ENCODE peak calls at places on chromosomes 16 and 17, in five cellular contexts. C is WERI-Rb-1, O is HCT116, E is AG10803, N is cardiac fibroblast. Z is an unnamed sample.

GRCh38 chr16:11045441-11045840 is 101.1 kb downstream of the CLEC16A start:
- DNase-seq in C (no peak), N (no peak), E (no peak), O (no peak), Z (no peak)

GRCh38 chr16:49779979-49780378 is 75.9 kb downstream of the ZNF423 start:
- DNase-seq in O (no peak), C (no peak), E (no peak), N (no peak), Z (no peak)

GRCh38 chr17:80395402-80396151 is 19.4 kb upstream of the ENDOV start:
- DNase-seq in O (no peak), N (no peak), E (no peak), C (no peak), Z (no peak)

GRCh38 chr17:82601447-82602000 is 46.7 kb downstream of the WDR45B start:
- DNase-seq in C (no peak), N (no peak), O (no peak), E (no peak), Z (no peak)

GRCh38 chr17:76527430-76528111 is 9.9 kb downstream of the CYGB start:
- DNase-seq in C (no peak), E (peak), N (peak), O (no peak), Z (no peak)

GRCh38 chr17:22411185-22411784 is 719.0 kb downstream of the KCNJ18 start:
- DNase-seq in E (no peak), N (no peak), O (no peak), C (no peak), Z (no peak)

GRCh38 chr16:27313422-27314160 is at the start of gene IL4R:
- DNase-seq in N (peak), E (peak), O (peak), C (peak), Z (peak)

GRCh38 chr16:619476-620100 is 11.2 kb upstream of the WFIKKN1 start:
- DNase-seq in E (no peak), O (no peak), N (no peak), C (no peak), Z (no peak)

GRCh38 chr17:41967141-41967920 is 736 bp downstream of the CNP start:
- DNase-seq in E (no peak), N (peak), C (peak), O (peak), Z (no peak)

GRCh38 chr17:9842057-9842758 is 16.5 kb downstream of the GLP2R start:
- DNase-seq in N (peak), E (peak), C (no peak), O (no peak), Z (peak)

GRCh38 chr17:35555695-35556094 is 4.9 kb downstream of the SLFN14 start:
- DNase-seq in N (peak), O (no peak), E (no peak), C (no peak), Z (no peak)

GRCh38 chr16:84507011-84507982 is 2.8 kb upstream of the MEAK7 start:
- DNase-seq in E (peak), C (no peak), N (no peak), O (no peak), Z (no peak)

GRCh38 chr17:75822119-75822799 is 21.9 kb downstream of the UNC13D start:
- DNase-seq in N (no peak), C (peak), O (no peak), E (no peak), Z (no peak)

GRCh38 chr16:27691717-27692116 is 141.8 kb downstream of the KATNIP start:
- DNase-seq in E (no peak), C (no peak), N (no peak), O (no peak), Z (peak)

GRCh38 chr17:72297326-72298115 is 176.7 kb downstream of the SOX9 start:
- DNase-seq in O (peak), N (peak), C (no peak), E (peak), Z (peak)

GRCh38 chr16:68640972-68641371 is 4.1 kb upstream of the CDH3 start:
- DNase-seq in C (no peak), O (no peak), N (no peak), E (peak), Z (peak)

GRCh38 chr17:30550512-30551273 is 73.5 kb downstream of the GOSR1 start:
- DNase-seq in C (no peak), E (peak), N (peak), O (peak), Z (no peak)

GRCh38 chr17:31789707-31790505 is 69.1 kb downstream of the COPRS start:
- DNase-seq in N (no peak), O (no peak), C (no peak), E (no peak), Z (no peak)

GRCh38 chr17:79812969-79813825 is 16.3 kb upstream of the CBX8 start:
- DNase-seq in E (no peak), N (no peak), O (no peak), C (no peak), Z (peak)

GRCh38 chr17:59668816-59669215 is 38.4 kb downstream of the PTRH2 start:
- DNase-seq in N (peak), O (peak), C (no peak), E (peak), Z (peak)

GRCh38 chr17:73820686-73821448 is 176.6 kb upstream of the SDK2 start:
- DNase-seq in O (no peak), N (peak), C (peak), E (peak), Z (peak)

GRCh38 chr16:8926827-8927226 is 36.9 kb downstream of the USP7 start:
- DNase-seq in E (no peak), N (no peak), O (no peak), C (no peak), Z (no peak)

GRCh38 chr16:200388-200787 is 20.1 kb downstream of the HBQ1 start:
- DNase-seq in C (no peak), E (peak), O (no peak), N (peak), Z (peak)

GRCh38 chr17:21249911-21250703 is 3.1 kb downstream of the NATD1 start:
- DNase-seq in O (no peak), C (no peak), E (peak), N (no peak), Z (peak)

GRCh38 chr17:58666858-58667267 is 25.0 kb downstream of the TEX14 start:
- DNase-seq in C (no peak), O (peak), E (peak), N (peak), Z (peak)

GRCh38 chr17:17780941-17781590 is 55.7 kb downstream of the SREBF1 start:
- DNase-seq in C (peak), E (no peak), O (no peak), N (peak), Z (no peak)

GRCh38 chr17:51703364-51704341 is 443.3 kb downstream of the UTP18 start:
- DNase-seq in O (no peak), N (peak), E (no peak), C (no peak), Z (peak)

GRCh38 chr17:37648555-37648954 is 5.3 kb upstream of the DDX52 start:
- DNase-seq in O (no peak), C (no peak), E (peak), N (peak), Z (peak)

GRCh38 chr16:19071811-19072777 is 4.7 kb downstream of the COQ7 start:
- DNase-seq in C (peak), O (peak), N (peak), E (peak), Z (peak)

GRCh38 chr16:71358464-71359031 is at the start of gene CALB2:
- DNase-seq in O (no peak), N (peak), E (peak), C (peak), Z (peak)
- H3K4me3 ChIP-seq in O (peak), N (peak), E (peak), C (peak), Z (peak)

GRCh38 chr17:39742126-39742855 is 4.6 kb downstream of the GRB7 start:
- DNase-seq in C (no peak), O (no peak), E (no peak), N (no peak), Z (no peak)

GRCh38 chr17:39740357-39741111 is 2.8 kb downstream of the GRB7 start:
- DNase-seq in N (peak), C (no peak), E (peak), O (peak), Z (peak)

GRCh38 chr17:39744836-39745215 is 7.1 kb downstream of the GRB7 start:
- DNase-seq in C (no peak), E (no peak), O (no peak), N (no peak), Z (no peak)

GRCh38 chr17:39744075-39744835 is 6.5 kb downstream of the GRB7 start:
- DNase-seq in N (no peak), C (no peak), O (no peak), E (no peak), Z (no peak)

GRCh38 chr17:39742856-39743436 is 5.2 kb downstream of the GRB7 start:
- DNase-seq in E (no peak), C (no peak), O (no peak), N (no peak), Z (no peak)
- TF ChIP-seq CTCF in E (no peak), C (no peak), O (no peak), N (no peak), Z (no peak)

DNA sequence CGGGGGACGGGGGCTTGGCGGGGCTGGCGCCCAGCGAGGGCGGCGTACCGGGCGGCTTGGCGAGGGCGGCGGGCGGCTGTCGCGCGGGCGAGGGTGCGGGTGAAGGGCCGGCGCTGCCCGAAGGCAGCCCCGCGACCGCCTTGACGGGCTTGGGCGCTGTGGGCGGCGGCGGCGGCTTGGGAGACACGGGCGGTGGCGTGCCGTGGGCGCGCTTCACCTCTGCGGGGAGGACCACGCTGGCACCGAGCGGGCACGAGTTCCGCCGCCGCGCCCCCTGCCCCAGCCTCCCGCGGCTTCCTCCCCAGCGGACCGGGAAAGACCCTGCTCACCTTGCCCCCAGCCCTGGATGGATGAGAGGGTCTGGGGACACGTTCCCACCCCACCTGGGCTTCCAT is 17.3 kb downstream of the CASKIN1 start:
- DNase-seq in O (no peak), C (no peak), E (no peak), N (no peak), Z (no peak)
- H3K4me3 ChIP-seq in O (no peak), C (no peak), E (no peak), N (no peak), Z (no peak)

DNA sequence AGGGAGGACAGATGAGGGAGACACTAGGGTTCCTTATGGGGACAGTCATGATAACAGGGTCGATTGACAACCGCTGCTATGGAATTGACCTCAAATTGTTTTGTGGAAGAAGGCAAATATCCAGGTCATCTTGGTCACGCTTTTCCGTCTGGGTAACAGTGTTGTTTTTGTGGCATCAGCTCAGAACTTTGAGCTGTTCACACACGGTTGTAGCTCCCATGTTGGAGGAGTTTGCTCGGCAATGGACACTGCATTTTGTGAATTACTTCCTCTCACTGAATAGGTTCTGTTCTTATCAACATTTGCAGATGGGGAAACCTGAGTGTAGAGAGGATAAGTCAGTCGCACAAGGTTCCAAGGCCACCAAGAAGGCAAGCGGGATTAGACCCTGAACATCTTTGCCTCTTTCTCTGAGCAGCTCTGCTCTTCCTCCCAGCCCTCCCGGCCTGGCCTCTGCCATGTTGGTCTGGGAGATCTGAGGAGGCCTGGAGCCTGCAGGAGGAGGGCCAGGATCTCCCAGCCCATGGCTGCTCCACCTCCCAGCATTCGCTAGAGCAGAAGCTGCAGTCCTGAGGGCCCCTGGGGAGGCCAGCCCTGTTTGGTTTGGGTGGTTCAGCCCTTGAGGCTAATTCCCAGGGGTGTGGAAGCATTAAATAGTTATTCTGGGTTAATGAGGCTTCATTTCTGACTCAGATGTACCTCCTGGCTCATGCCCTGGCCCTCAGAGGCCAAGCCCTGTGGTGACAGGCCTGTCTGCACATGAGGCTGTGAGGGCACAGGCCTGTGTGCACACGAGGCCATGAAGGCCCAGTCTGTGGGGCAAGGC is 154.2 kb upstream of the PLCG2 start:
- DNase-seq in N (no peak), O (no peak), E (peak), C (no peak), Z (no peak)
- TF ChIP-seq CTCF in N (no peak), O (no peak), E (no peak), C (no peak), Z (no peak)

DNA sequence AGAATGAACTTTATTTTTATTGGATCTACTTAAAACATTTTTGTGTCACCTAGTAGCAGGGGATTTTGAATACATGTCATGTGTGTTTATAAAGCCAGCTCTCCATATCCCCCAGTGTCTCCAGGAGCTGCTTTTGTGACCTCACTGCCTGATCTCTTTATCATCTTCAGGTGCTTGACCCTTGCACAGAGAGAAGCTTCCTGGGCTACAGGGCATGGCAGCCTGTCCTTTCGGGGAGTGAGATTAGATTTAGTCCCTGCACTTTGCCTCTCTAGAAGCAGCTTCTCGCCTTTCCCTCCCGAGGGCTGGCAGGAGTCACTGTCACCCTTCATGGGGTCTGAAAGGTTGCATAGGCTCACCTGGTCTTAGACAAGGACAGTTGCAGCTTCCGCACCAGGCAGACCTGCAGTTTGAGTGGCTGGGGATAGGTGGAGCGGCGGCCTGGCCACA is 42.7 kb downstream of the PGS1 start:
- DNase-seq in C (no peak), N (no peak), O (no peak), E (no peak), Z (no peak)
- H3K4me3 ChIP-seq in C (no peak), N (no peak), O (no peak), E (no peak), Z (no peak)

DNA sequence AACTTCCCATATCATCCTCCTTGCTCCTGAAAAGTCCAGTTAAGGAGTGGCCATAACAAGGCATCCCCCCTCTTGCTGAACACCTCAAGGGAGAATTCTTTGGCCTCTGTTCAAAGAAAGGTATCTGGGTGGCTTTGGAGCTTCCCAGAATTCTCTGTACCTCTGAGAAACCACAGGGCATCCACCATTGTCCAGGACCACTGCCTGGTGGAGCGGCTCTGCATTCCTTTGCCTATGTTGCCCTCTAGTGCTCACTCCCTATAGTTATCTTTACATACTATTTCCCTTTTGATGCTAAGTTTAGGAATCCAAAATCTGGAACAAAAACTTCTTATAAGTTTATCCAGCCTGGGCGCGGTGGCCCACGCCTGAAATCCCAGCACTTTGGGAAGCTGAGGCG is 30.3 kb downstream of the CHD9NB start:
- DNase-seq in C (peak), O (peak), E (peak), N (peak), Z (peak)
- TF ChIP-seq CTCF in C (peak), O (peak), E (peak), N (peak), Z (peak)

GRCh38 chr16:15960124-15960971 is 10.9 kb downstream of the ABCC1 start:
- DNase-seq in C (no peak), O (no peak), E (no peak), N (no peak), Z (no peak)

GRCh38 chr16:15961557-15962205 is 12.3 kb downstream of the ABCC1 start:
- DNase-seq in C (no peak), N (no peak), O (no peak), E (no peak), Z (no peak)

GRCh38 chr16:15958703-15959348 is 9.4 kb downstream of the ABCC1 start:
- DNase-seq in N (no peak), C (no peak), E (no peak), O (no peak), Z (no peak)

GRCh38 chr16:15963307-15963910 is 14.0 kb downstream of the ABCC1 start:
- DNase-seq in O (no peak), E (no peak), N (no peak), C (no peak), Z (no peak)

DNA sequence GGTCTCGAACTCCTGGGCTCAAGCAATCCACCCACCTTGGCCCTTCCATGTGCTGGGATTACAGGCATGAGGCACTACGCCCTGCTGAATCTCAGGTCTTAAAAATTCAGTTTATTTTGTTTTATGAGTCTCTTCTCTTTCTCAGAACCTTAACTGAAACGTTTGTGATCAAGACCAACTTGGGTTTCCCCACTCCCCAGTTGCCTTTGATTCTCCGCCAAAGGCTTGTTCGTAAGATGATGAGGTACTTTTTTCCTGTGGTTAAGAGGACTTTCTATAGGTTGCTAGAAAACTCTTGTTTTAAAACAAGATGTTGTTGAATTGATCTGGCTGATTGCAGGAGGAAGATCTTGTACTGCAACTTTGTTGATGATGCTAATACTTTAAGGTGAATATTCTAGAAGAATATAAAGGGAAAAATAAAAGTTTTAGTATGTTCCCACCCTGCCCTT is 11.7 kb downstream of the ABCC1 start:
- DNase-seq in C (no peak), O (no peak), N (no peak), E (no peak), Z (no peak)
- H3K4me3 ChIP-seq in C (no peak), O (no peak), N (no peak), E (no peak), Z (no peak)

Z was measured in foreskin fibroblast.